ENCODE peak calls at places on chromosomes 16 and 17, in five cellular contexts. One of them, this sample, is unnamed.

GRCh38 chr17:17809527-17810373 is 27.0 kb downstream of the SREBF1 start:
- DNase-seq in SK-N-SH: peak; percentile 77
- DNase-seq in K562: peak; percentile 22
- DNase-seq in HepG2: no peak
- DNase-seq in GM12878: no peak
- DNase-seq in this sample: peak; percentile 70

GRCh38 chr17:78362671-78363070 is 2.8 kb upstream of the SOCS3 start:
- DNase-seq in SK-N-SH: no peak
- DNase-seq in K562: no peak
- DNase-seq in HepG2: no peak
- DNase-seq in GM12878: no peak
- DNase-seq in this sample: no peak

GRCh38 chr17:64661731-64661980 is 451 bp downstream of the SMURF2 start:
- DNase-seq in SK-N-SH: no peak
- DNase-seq in K562: no peak
- DNase-seq in HepG2: no peak
- DNase-seq in GM12878: no peak
- DNase-seq in this sample: no peak

GRCh38 chr17:9478889-9479288 is 96.7 kb downstream of the STX8 start:
- DNase-seq in SK-N-SH: no peak
- DNase-seq in K562: no peak
- DNase-seq in HepG2: no peak
- DNase-seq in GM12878: no peak
- DNase-seq in this sample: no peak

GRCh38 chr16:1701216-1701878 is 4.6 kb upstream of the MAPK8IP3 start:
- DNase-seq in SK-N-SH: no peak
- DNase-seq in K562: no peak
- DNase-seq in HepG2: no peak
- DNase-seq in GM12878: no peak
- DNase-seq in this sample: no peak

GRCh38 chr16:1385232-1385631 is 29.3 kb downstream of the UNKL start:
- DNase-seq in SK-N-SH: no peak
- DNase-seq in K562: no peak
- DNase-seq in HepG2: no peak
- DNase-seq in GM12878: no peak
- DNase-seq in this sample: no peak

GRCh38 chr16:66364117-66364958 is 2.2 kb upstream of the CDH5 start:
- DNase-seq in SK-N-SH: no peak
- DNase-seq in K562: no peak
- DNase-seq in HepG2: no peak
- DNase-seq in GM12878: no peak
- DNase-seq in this sample: no peak

GRCh38 chr16:87549627-87550509 is 52.4 kb upstream of the JPH3 start:
- DNase-seq in SK-N-SH: no peak
- DNase-seq in K562: no peak
- DNase-seq in HepG2: no peak
- DNase-seq in GM12878: no peak
- DNase-seq in this sample: no peak

GRCh38 chr16:23520500-23520899 is 10.2 kb upstream of the GGA2 start:
- DNase-seq in SK-N-SH: no peak
- DNase-seq in K562: no peak
- DNase-seq in HepG2: no peak
- DNase-seq in GM12878: no peak
- DNase-seq in this sample: no peak

GRCh38 chr16:67884-68789 is 4.3 kb downstream of the RHBDF1 start:
- DNase-seq in SK-N-SH: no peak
- DNase-seq in K562: no peak
- DNase-seq in HepG2: no peak
- DNase-seq in GM12878: no peak
- DNase-seq in this sample: no peak

GRCh38 chr17:31596382-31597323 is 205.2 kb downstream of the RAB11FIP4 start:
- DNase-seq in SK-N-SH: no peak
- DNase-seq in K562: no peak
- DNase-seq in HepG2: peak; percentile 44
- DNase-seq in GM12878: peak; percentile 70
- DNase-seq in this sample: no peak

GRCh38 chr16:10655415-10655977 is 39.2 kb downstream of the TEKT5 start:
- DNase-seq in SK-N-SH: no peak
- DNase-seq in K562: no peak
- DNase-seq in HepG2: no peak
- DNase-seq in GM12878: no peak
- DNase-seq in this sample: no peak

GRCh38 chr16:1444730-1445517 is 568 bp upstream of the CCDC154 start:
- DNase-seq in SK-N-SH: no peak
- DNase-seq in K562: no peak
- DNase-seq in HepG2: no peak
- DNase-seq in GM12878: no peak
- DNase-seq in this sample: no peak

GRCh38 chr17:55774834-55775233 is 24.0 kb downstream of the PCTP start:
- DNase-seq in SK-N-SH: no peak
- DNase-seq in K562: no peak
- DNase-seq in HepG2: peak; percentile 50
- DNase-seq in GM12878: no peak
- DNase-seq in this sample: no peak

GRCh38 chr16:72172105-72173034 is at the start of gene PMFBP1:
- DNase-seq in SK-N-SH: no peak
- DNase-seq in K562: peak; percentile 19
- DNase-seq in HepG2: peak; percentile 35
- DNase-seq in GM12878: peak; percentile 88
- DNase-seq in this sample: no peak

GRCh38 chr17:83179378-83179777 is 100.0 kb downstream of the METRNL start:
- DNase-seq in SK-N-SH: no peak
- DNase-seq in K562: no peak
- DNase-seq in HepG2: no peak
- DNase-seq in GM12878: no peak
- DNase-seq in this sample: no peak

GRCh38 chr17:19703106-19703775 is 13.1 kb downstream of the SLC47A2 start:
- DNase-seq in SK-N-SH: no peak
- DNase-seq in K562: no peak
- DNase-seq in HepG2: no peak
- DNase-seq in GM12878: no peak
- DNase-seq in this sample: peak; percentile 6

DNA sequence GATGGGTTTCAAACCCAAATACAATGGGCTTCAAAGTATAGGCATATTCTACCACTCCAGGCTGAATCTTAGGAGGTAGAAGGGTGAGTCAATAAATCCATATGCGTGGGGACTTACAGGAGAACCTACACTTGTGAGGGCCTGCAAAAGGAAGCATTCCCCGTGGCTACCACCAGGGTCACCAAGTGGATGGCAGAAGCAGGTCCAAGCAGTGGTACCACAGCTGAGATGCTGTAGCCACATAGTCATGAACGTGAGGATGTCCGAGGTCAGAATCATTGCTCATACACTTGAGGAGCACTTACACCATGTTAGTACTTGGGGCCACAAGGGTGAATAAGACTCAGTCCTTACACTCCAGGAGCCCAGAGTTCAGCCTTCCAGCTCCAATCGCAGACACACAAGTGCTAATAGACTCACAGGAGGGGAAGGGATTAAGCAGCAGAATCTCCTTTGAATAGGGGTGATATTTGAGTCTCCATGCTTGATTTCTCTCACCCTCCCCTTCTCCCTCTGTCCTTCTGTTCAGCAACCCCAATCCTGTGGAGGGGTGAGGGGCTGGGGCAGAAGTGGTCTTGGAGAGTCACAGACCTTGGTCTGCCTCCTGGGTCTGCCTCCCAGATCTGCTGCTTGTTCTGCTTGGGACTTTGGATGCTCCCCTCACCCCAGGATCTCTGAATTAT is 42.5 kb upstream of the ASIC2 start:
- DNase-seq in SK-N-SH: no peak
- DNase-seq in K562: peak; percentile 23
- DNase-seq in HepG2: no peak
- DNase-seq in GM12878: no peak
- DNase-seq in this sample: no peak
- TF ChIP-seq FOXM1 in SK-N-SH: no peak
- TF ChIP-seq FOXM1 in K562: no peak
- TF ChIP-seq FOXM1 in HepG2: no peak
- TF ChIP-seq FOXM1 in GM12878: no peak
- TF ChIP-seq FOXM1 in this sample: no peak

GRCh38 chr17:76893623-76894358 is 25.6 kb downstream of the MGAT5B start:
- DNase-seq in SK-N-SH: no peak
- DNase-seq in K562: no peak
- DNase-seq in HepG2: no peak
- DNase-seq in GM12878: no peak
- DNase-seq in this sample: no peak
- TF ChIP-seq FOXM1 in SK-N-SH: no peak
- TF ChIP-seq FOXM1 in K562: no peak
- TF ChIP-seq FOXM1 in HepG2: no peak
- TF ChIP-seq FOXM1 in GM12878: no peak
- TF ChIP-seq FOXM1 in this sample: no peak

GRCh38 chr17:40901981-40902862 is 17.2 kb upstream of the KRT20 start:
- DNase-seq in SK-N-SH: no peak
- DNase-seq in K562: no peak
- DNase-seq in HepG2: peak; percentile 99
- DNase-seq in GM12878: no peak
- DNase-seq in this sample: no peak
- TF ChIP-seq FOXM1 in SK-N-SH: no peak
- TF ChIP-seq FOXM1 in K562: no peak
- TF ChIP-seq FOXM1 in HepG2: no peak
- TF ChIP-seq FOXM1 in GM12878: no peak
- TF ChIP-seq FOXM1 in this sample: no peak

DNA sequence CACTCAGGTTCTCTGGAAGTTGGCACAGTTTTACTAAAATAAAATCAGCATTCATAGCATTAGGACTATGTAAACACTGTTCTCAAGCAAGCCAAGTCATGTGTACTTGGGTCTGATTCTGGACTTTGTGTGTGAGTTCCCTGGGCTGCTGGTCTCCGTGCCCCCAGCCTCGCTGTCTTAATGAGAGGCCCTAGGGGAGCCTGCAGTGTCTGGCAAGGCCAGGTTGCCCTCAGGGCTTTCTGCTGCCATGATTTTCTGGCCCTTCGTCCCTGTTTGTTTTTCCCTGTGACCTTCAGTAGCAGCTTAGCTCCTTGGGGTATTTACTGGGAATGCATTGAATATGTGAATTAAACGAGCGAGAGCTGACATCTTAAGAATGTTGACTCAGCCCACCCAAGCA is 161.8 kb downstream of the RPTOR start:
- DNase-seq in SK-N-SH: no peak
- DNase-seq in K562: no peak
- DNase-seq in HepG2: peak; percentile 46
- DNase-seq in GM12878: no peak
- DNase-seq in this sample: no peak
- TF ChIP-seq FOXM1 in SK-N-SH: no peak
- TF ChIP-seq FOXM1 in K562: no peak
- TF ChIP-seq FOXM1 in HepG2: no peak
- TF ChIP-seq FOXM1 in GM12878: no peak
- TF ChIP-seq FOXM1 in this sample: no peak

DNA sequence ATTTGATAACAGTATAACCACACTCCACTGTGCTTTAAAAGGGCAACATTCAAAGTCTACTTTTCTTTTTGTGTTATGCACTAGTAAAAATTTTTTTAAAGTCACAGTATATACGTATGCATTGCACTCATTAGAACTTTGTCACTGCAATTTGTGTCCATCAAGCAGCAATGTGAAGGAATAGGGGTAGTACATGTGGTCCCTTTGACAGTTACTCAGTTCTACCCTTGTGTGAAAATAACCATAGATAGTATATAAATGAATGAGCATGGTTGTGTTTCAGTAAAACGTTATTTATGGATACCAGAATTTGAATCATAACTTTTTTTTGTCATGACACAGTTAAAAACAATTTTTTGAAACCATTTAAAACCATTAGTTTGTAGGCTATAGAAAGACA is 30.7 kb downstream of the NFATC3 start:
- DNase-seq in SK-N-SH: no peak
- DNase-seq in K562: no peak
- DNase-seq in HepG2: no peak
- DNase-seq in GM12878: no peak
- DNase-seq in this sample: no peak
- TF ChIP-seq FOXM1 in SK-N-SH: no peak
- TF ChIP-seq FOXM1 in K562: no peak
- TF ChIP-seq FOXM1 in HepG2: no peak
- TF ChIP-seq FOXM1 in GM12878: no peak
- TF ChIP-seq FOXM1 in this sample: no peak

GRCh38 chr16:6363891-6364607 is 968.6 kb upstream of the RBFOX1 start:
- DNase-seq in SK-N-SH: no peak
- DNase-seq in K562: no peak
- DNase-seq in HepG2: no peak
- DNase-seq in GM12878: no peak
- DNase-seq in this sample: no peak

GRCh38 chr16:6362321-6362720 is 970.3 kb upstream of the RBFOX1 start:
- DNase-seq in SK-N-SH: no peak
- DNase-seq in K562: no peak
- DNase-seq in HepG2: no peak
- DNase-seq in GM12878: no peak
- DNase-seq in this sample: no peak

GRCh38 chr16:6356881-6357280 is 975.8 kb upstream of the RBFOX1 start:
- DNase-seq in SK-N-SH: no peak
- DNase-seq in K562: no peak
- DNase-seq in HepG2: no peak
- DNase-seq in GM12878: no peak
- DNase-seq in this sample: no peak

DNA sequence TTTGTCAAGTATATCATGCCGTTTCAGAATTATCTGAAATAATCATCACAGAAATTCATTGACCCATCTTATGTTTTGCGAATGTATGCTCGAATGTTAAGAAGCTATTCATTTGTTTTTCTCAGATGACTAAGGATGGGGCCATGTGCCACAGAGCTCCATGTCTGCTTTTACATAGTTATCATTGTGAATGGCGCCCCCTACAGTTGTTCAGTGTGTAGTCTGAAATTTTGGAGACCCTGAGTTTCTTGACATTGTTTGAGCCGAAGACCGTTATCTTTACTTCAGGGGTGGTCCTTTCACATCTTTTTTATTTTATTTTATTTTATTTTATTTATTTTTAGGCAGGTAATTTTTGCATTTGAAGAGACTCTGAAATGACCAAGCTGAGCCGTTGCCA is 972.0 kb upstream of the RBFOX1 start:
- DNase-seq in SK-N-SH: no peak
- DNase-seq in K562: no peak
- DNase-seq in HepG2: no peak
- DNase-seq in GM12878: no peak
- DNase-seq in this sample: no peak
- TF ChIP-seq FOXM1 in SK-N-SH: no peak
- TF ChIP-seq FOXM1 in K562: no peak
- TF ChIP-seq FOXM1 in HepG2: no peak
- TF ChIP-seq FOXM1 in GM12878: no peak
- TF ChIP-seq FOXM1 in this sample: no peak

This sample was measured in HEK293T.